ENCODE peak calls at places on chromosome 5, in five cellular contexts. One of them, this sample, is unnamed. For H3K27me3, the result is how much of the 10 kb centered on the place peaks cover.

GRCh38 chr5:15499528-15500325 is at the start of gene FBXL7:
- DNase-seq in ascending aorta: no peak
- DNase-seq in keratinocyte: no peak
- DNase-seq in upper lobe of right lung: peak
- DNase-seq in cardiac muscle cell: peak
- DNase-seq in this sample: no peak

GRCh38 chr5:178363501-178364325 is 131.1 kb upstream of the PHYKPL start:
- DNase-seq in keratinocyte: no peak
- DNase-seq in cardiac muscle cell: no peak
- DNase-seq in upper lobe of right lung: no peak
- DNase-seq in ascending aorta: no peak
- DNase-seq in this sample: no peak

GRCh38 chr5:56264417-56265025 is 31.4 kb upstream of the ANKRD55 start:
- DNase-seq in ascending aorta: no peak
- DNase-seq in cardiac muscle cell: peak
- DNase-seq in upper lobe of right lung: no peak
- DNase-seq in keratinocyte: no peak
- DNase-seq in this sample: no peak

GRCh38 chr5:153099328-153099727 is 391.1 kb upstream of the GRIA1 start:
- DNase-seq in keratinocyte: no peak
- DNase-seq in ascending aorta: no peak
- DNase-seq in upper lobe of right lung: no peak
- DNase-seq in cardiac muscle cell: no peak
- DNase-seq in this sample: no peak

GRCh38 chr5:31598640-31599611 is 40.0 kb upstream of the PDZD2 start:
- DNase-seq in cardiac muscle cell: no peak
- DNase-seq in ascending aorta: no peak
- DNase-seq in upper lobe of right lung: no peak
- DNase-seq in keratinocyte: no peak
- DNase-seq in this sample: no peak

GRCh38 chr5:133421394-133421793 is 190.9 kb downstream of the FSTL4 start:
- DNase-seq in keratinocyte: no peak
- DNase-seq in upper lobe of right lung: no peak
- DNase-seq in cardiac muscle cell: peak
- DNase-seq in ascending aorta: no peak
- DNase-seq in this sample: no peak

GRCh38 chr5:75610201-75610600 is 1.1 kb upstream of the ANKDD1B start:
- DNase-seq in upper lobe of right lung: no peak
- DNase-seq in cardiac muscle cell: no peak
- DNase-seq in keratinocyte: no peak
- DNase-seq in ascending aorta: no peak
- DNase-seq in this sample: no peak

GRCh38 chr5:56625577-56625976 is 189.8 kb upstream of the MAP3K1 start:
- DNase-seq in upper lobe of right lung: no peak
- DNase-seq in keratinocyte: no peak
- DNase-seq in ascending aorta: no peak
- DNase-seq in cardiac muscle cell: no peak
- DNase-seq in this sample: peak

GRCh38 chr5:8019719-8020218 is 150.8 kb downstream of the MTRR start:
- DNase-seq in keratinocyte: no peak
- DNase-seq in cardiac muscle cell: no peak
- DNase-seq in upper lobe of right lung: no peak
- DNase-seq in ascending aorta: no peak
- DNase-seq in this sample: no peak

GRCh38 chr5:135484563-135485157 is 32.5 kb upstream of the TIFAB start:
- DNase-seq in cardiac muscle cell: peak
- DNase-seq in keratinocyte: no peak
- DNase-seq in ascending aorta: no peak
- DNase-seq in upper lobe of right lung: no peak
- DNase-seq in this sample: no peak

GRCh38 chr5:163503106-163504090 is 2.0 kb upstream of the MAT2B start:
- DNase-seq in ascending aorta: no peak
- DNase-seq in cardiac muscle cell: peak
- DNase-seq in upper lobe of right lung: peak
- DNase-seq in keratinocyte: peak
- DNase-seq in this sample: peak

GRCh38 chr5:110346893-110347358 is 379.5 kb downstream of the TMEM232 start:
- DNase-seq in ascending aorta: no peak
- DNase-seq in keratinocyte: no peak
- DNase-seq in upper lobe of right lung: no peak
- DNase-seq in cardiac muscle cell: no peak
- DNase-seq in this sample: no peak

GRCh38 chr5:132090107-132090506 is 16.5 kb downstream of the CSF2 start:
- DNase-seq in ascending aorta: no peak
- DNase-seq in cardiac muscle cell: no peak
- DNase-seq in keratinocyte: peak
- DNase-seq in upper lobe of right lung: no peak
- DNase-seq in this sample: peak

GRCh38 chr5:116626272-116626723 is 51.7 kb upstream of the SEMA6A start:
- DNase-seq in upper lobe of right lung: no peak
- DNase-seq in cardiac muscle cell: no peak
- DNase-seq in ascending aorta: peak
- DNase-seq in keratinocyte: peak
- DNase-seq in this sample: no peak

GRCh38 chr5:107669543-107670027 is 1.2 kb downstream of the EFNA5 start:
- DNase-seq in cardiac muscle cell: peak
- DNase-seq in upper lobe of right lung: peak
- DNase-seq in ascending aorta: no peak
- DNase-seq in keratinocyte: no peak
- DNase-seq in this sample: no peak

GRCh38 chr5:112757468-112758208 is 20.0 kb downstream of the APC start:
- DNase-seq in ascending aorta: no peak
- DNase-seq in keratinocyte: no peak
- DNase-seq in upper lobe of right lung: no peak
- DNase-seq in cardiac muscle cell: peak
- DNase-seq in this sample: no peak

GRCh38 chr5:97182571-97183099 is 412 bp downstream of the RIOK2 start:
- DNase-seq in cardiac muscle cell: peak
- DNase-seq in keratinocyte: no peak
- DNase-seq in ascending aorta: no peak
- DNase-seq in upper lobe of right lung: no peak
- DNase-seq in this sample: peak

GRCh38 chr5:97183930-97184213 is 825 bp upstream of the RIOK2 start:
- DNase-seq in cardiac muscle cell: no peak
- DNase-seq in upper lobe of right lung: no peak
- DNase-seq in keratinocyte: no peak
- DNase-seq in ascending aorta: no peak
- DNase-seq in this sample: no peak

GRCh38 chr5:97181856-97182545 is 1.0 kb downstream of the RIOK2 start:
- DNase-seq in upper lobe of right lung: no peak
- DNase-seq in ascending aorta: no peak
- DNase-seq in keratinocyte: no peak
- DNase-seq in cardiac muscle cell: no peak
- DNase-seq in this sample: no peak

DNA sequence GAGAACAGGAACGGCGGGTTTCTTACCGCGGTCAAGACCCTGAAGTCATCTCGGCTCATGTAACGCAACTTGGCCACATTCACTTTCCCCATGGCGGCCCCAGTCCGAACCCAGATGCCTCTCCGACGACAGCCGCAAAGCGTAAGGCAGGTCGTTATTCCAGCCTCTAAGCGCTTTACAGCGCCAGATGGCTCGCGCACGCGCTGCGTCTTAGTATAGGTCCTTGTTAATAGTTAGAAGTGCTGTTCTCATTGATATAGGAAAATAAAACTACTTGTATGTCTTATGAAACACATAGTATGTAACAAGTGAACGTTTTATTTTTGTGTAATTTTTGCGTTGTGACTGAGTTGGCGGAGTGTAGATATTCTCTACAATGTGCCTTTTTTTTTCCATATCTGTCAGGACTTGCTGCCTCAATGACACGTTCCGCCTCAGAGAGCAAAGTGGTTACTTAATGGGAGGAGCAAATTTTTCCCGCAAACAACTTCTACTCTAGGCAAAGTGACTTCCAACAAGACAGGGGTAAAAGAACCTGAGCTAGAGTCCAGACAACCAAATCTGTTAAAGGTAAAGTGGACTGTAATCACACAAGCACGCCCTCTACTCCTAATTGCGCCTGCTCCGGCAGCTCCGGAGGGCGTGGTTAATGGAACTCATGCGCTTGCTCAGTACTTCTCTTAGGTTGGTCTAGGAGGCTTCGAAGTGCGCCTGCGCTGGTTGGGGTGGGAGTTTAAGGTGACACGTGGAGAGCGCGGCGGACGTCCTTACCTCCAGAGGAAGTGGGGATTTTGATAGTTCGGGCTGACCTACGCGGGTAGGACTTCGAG is at the start of gene RIOK2:
- DNase-seq in ascending aorta: peak
- DNase-seq in cardiac muscle cell: peak
- DNase-seq in upper lobe of right lung: peak
- DNase-seq in keratinocyte: peak
- DNase-seq in this sample: peak
- TF ChIP-seq CTCF in ascending aorta: no peak
- TF ChIP-seq CTCF in cardiac muscle cell: no peak
- TF ChIP-seq CTCF in upper lobe of right lung: no peak
- TF ChIP-seq CTCF in keratinocyte: no peak
- TF ChIP-seq CTCF in this sample: no peak

GRCh38 chr5:102749416-102750021 is 5.6 kb upstream of the PAM start:
- DNase-seq in keratinocyte: peak
- DNase-seq in cardiac muscle cell: no peak
- DNase-seq in upper lobe of right lung: no peak
- DNase-seq in ascending aorta: no peak
- DNase-seq in this sample: no peak
- H3K4me3 ChIP-seq in keratinocyte: no peak
- H3K4me3 ChIP-seq in cardiac muscle cell: no peak
- H3K4me3 ChIP-seq in upper lobe of right lung: no peak
- H3K4me3 ChIP-seq in ascending aorta: no peak
- H3K4me3 ChIP-seq in this sample: no peak

GRCh38 chr5:140004174-140004573 is 38.9 kb downstream of the NRG2 start:
- DNase-seq in cardiac muscle cell: no peak
- DNase-seq in upper lobe of right lung: no peak
- DNase-seq in keratinocyte: no peak
- DNase-seq in ascending aorta: no peak
- DNase-seq in this sample: no peak

GRCh38 chr5:140005145-140005591 is 37.9 kb downstream of the NRG2 start:
- DNase-seq in cardiac muscle cell: no peak
- DNase-seq in upper lobe of right lung: no peak
- DNase-seq in ascending aorta: no peak
- DNase-seq in keratinocyte: no peak
- DNase-seq in this sample: no peak

GRCh38 chr5:140000332-140000731 is 42.8 kb downstream of the NRG2 start:
- DNase-seq in keratinocyte: no peak
- DNase-seq in upper lobe of right lung: no peak
- DNase-seq in ascending aorta: no peak
- DNase-seq in cardiac muscle cell: peak
- DNase-seq in this sample: no peak

GRCh38 chr5:140007311-140007710 is 35.8 kb downstream of the NRG2 start:
- DNase-seq in keratinocyte: no peak
- DNase-seq in upper lobe of right lung: no peak
- DNase-seq in ascending aorta: no peak
- DNase-seq in cardiac muscle cell: no peak
- DNase-seq in this sample: no peak

DNA sequence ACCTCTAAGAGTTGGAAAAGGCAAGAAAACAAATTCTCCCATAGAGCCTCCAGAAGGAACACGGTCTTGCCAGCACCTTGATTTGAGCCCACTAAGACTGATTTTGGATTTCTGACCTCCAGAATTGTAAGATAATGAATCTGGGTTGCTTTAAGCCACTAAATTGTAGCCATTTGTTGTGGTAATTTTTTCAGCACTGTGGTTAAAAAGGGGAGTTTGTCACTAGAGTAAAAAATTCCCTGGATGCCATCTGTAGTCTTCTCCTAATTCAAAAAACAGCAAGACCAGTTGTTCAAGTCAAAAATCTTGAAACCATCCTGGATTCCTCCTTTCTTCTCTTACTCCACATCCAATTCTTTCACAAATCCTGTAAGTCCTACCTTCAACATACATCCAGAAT is 39.6 kb downstream of the NRG2 start:
- DNase-seq in ascending aorta: no peak
- DNase-seq in keratinocyte: no peak
- DNase-seq in upper lobe of right lung: no peak
- DNase-seq in cardiac muscle cell: no peak
- DNase-seq in this sample: no peak
- H3K27me3 ChIP-seq in ascending aorta: under half
- H3K27me3 ChIP-seq in keratinocyte: under half
- H3K27me3 ChIP-seq in upper lobe of right lung: under half
- H3K27me3 ChIP-seq in cardiac muscle cell: under half
- H3K27me3 ChIP-seq in this sample: under half

GRCh38 chr5:149130121-149130931 is 11.0 kb upstream of the ABLIM3 start:
- DNase-seq in cardiac muscle cell: no peak
- DNase-seq in upper lobe of right lung: no peak
- DNase-seq in ascending aorta: no peak
- DNase-seq in keratinocyte: no peak
- DNase-seq in this sample: no peak
- TF ChIP-seq CTCF in cardiac muscle cell: peak
- TF ChIP-seq CTCF in upper lobe of right lung: peak
- TF ChIP-seq CTCF in ascending aorta: no peak
- TF ChIP-seq CTCF in keratinocyte: peak
- TF ChIP-seq CTCF in this sample: peak

DNA sequence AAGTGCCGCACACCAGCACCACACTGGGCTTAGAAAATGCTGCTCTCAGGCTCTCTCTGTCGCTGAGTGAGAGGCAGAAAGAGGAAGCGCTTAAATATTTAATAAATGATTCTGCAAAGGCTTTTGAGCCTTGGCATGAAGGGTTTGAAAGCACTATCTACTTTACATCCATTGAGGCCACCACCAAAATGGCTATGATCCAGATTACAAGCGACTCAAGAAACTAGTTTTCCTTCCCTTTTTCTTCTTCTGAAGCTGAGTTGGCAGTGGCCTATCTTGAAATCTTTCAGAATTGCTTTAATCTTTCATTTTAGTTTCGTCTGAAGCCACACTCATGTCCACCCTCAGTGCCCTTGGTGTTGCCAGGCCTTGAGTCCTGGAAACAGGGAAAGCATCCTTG is 59.5 kb downstream of the EBF1 start:
- DNase-seq in cardiac muscle cell: no peak
- DNase-seq in ascending aorta: no peak
- DNase-seq in keratinocyte: no peak
- DNase-seq in upper lobe of right lung: no peak
- DNase-seq in this sample: no peak
- H3K4me3 ChIP-seq in cardiac muscle cell: no peak
- H3K4me3 ChIP-seq in ascending aorta: no peak
- H3K4me3 ChIP-seq in keratinocyte: no peak
- H3K4me3 ChIP-seq in upper lobe of right lung: no peak
- H3K4me3 ChIP-seq in this sample: no peak